ENCODE peak calls at places on chromosomes 3 and 15, in ten cellular contexts. F is RWPE2; Z is MM.1S; E is hepatocyte; K is transverse colon; A is CD8-positive, alpha-beta T cell; D is mesendoderm; Q is CD8-positive, alpha-beta memory T cell; P is cardiac muscle cell; T is IMR-90. L is an unnamed sample. For H3K4me1 and H3K36me3, the result is how much of the 10 kb centered on the place peaks cover.

GRCh38 chr3:125062904-125063618 is 7.3 kb upstream of the HEG1 start:
- DNase-seq in F (peak), Z (no peak), E (peak), K (no peak), A (no peak), D (peak), Q (no peak), P (peak), T (peak), L (no peak)

GRCh38 chr3:196894557-196895295 is 27.0 kb downstream of the SENP5 start:
- DNase-seq in F (no peak), Z (no peak), E (no peak), K (no peak), A (no peak), D (no peak), Q (no peak), P (no peak), T (no peak), L (no peak)

GRCh38 chr15:81235781-81236507 is 39.3 kb downstream of the IL16 start:
- DNase-seq in F (no peak), Z (no peak), E (no peak), K (no peak), A (no peak), D (peak), Q (no peak), P (no peak), T (peak), L (no peak)

GRCh38 chr3:115800489-115801080 is 177.3 kb downstream of the GAP43 start:
- DNase-seq in F (no peak), Z (no peak), E (no peak), K (no peak), A (no peak), D (no peak), Q (no peak), P (no peak), T (peak), L (no peak)

GRCh38 chr3:172090035-172090434 is 50.7 kb downstream of the FNDC3B start:
- DNase-seq in F (no peak), Z (no peak), E (no peak), K (no peak), A (no peak), D (no peak), Q (no peak), P (no peak), T (no peak), L (no peak)

GRCh38 chr3:20742903-20743302 is 556.9 kb upstream of the SGO1 start:
- DNase-seq in F (no peak), Z (no peak), E (no peak), K (no peak), A (no peak), D (peak), Q (no peak), P (no peak), T (no peak), L (no peak)

GRCh38 chr15:87201986-87202385 is 1054.6 kb downstream of the NTRK3 start:
- DNase-seq in F (no peak), Z (no peak), E (no peak), K (no peak), A (no peak), D (no peak), Q (no peak), P (no peak), T (no peak), L (no peak)

GRCh38 chr3:43753743-43754142 is 63.0 kb downstream of the ABHD5 start:
- DNase-seq in F (no peak), Z (no peak), E (no peak), K (no peak), A (no peak), D (no peak), Q (no peak), P (no peak), T (peak), L (peak)

GRCh38 chr15:80106051-80106450 is 46.6 kb downstream of the ZFAND6 start:
- DNase-seq in F (no peak), Z (no peak), E (no peak), K (no peak), A (no peak), D (no peak), Q (no peak), P (no peak), T (peak), L (no peak)

GRCh38 chr15:60994842-60995495 is 234.1 kb downstream of the RORA start:
- DNase-seq in F (no peak), Z (no peak), E (no peak), K (peak), A (no peak), D (no peak), Q (no peak), P (no peak), T (no peak), L (no peak)

GRCh38 chr3:16723994-16724393 is 118.8 kb upstream of the DAZL start:
- DNase-seq in F (no peak), Z (peak), E (peak), K (no peak), A (no peak), D (peak), Q (no peak), P (peak), T (peak), L (no peak)

GRCh38 chr3:154022603-154023002 is 98.6 kb upstream of the ARHGEF26 start:
- DNase-seq in F (no peak), Z (no peak), E (no peak), K (no peak), A (no peak), D (no peak), Q (no peak), P (no peak), T (no peak), L (no peak)

GRCh38 chr3:118055381-118055780 is 979.3 kb downstream of the IGSF11 start:
- DNase-seq in F (no peak), Z (no peak), E (no peak), K (no peak), A (no peak), D (no peak), Q (no peak), P (no peak), T (peak), L (no peak)

GRCh38 chr3:72130565-72130964 is 345.6 kb upstream of the PROK2 start:
- DNase-seq in F (no peak), Z (no peak), E (no peak), K (no peak), A (no peak), D (no peak), Q (no peak), P (no peak), T (no peak), L (no peak)

GRCh38 chr3:112767177-112767576 is 79.5 kb downstream of the CD200R1L start:
- DNase-seq in F (no peak), Z (peak), E (no peak), K (no peak), A (no peak), D (no peak), Q (no peak), P (no peak), T (no peak), L (no peak)

GRCh38 chr15:70627734-70628541 is 135.4 kb downstream of the UACA start:
- DNase-seq in F (no peak), Z (no peak), E (no peak), K (no peak), A (no peak), D (no peak), Q (no peak), P (no peak), T (no peak), L (peak)

GRCh38 chr15:93829115-93829849 is 402.1 kb upstream of the MCTP2 start:
- DNase-seq in F (peak), Z (no peak), E (peak), K (no peak), A (no peak), D (peak), Q (no peak), P (no peak), T (no peak), L (peak)

DNA sequence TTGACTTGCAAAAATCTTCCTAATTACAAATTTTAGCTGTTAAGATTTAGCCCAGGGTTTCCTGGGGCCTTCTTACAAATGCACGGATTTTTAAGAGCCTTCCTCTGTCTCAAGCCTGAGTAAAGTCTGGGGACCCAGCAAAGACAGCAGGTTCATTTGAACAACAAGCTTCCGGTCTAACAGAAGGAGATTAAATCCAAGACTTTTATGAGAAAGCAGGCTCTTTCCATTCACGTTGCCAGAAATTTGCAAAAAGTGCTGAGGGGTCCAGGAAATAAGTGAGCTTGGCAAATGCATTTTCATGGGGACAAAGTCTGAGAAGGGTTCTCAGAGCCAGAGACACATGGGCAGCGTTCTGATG is 115.6 kb upstream of the ARHGEF3 start:
- DNase-seq in F (no peak), Z (no peak), E (no peak), K (no peak), A (no peak), D (no peak), Q (no peak), P (no peak), T (no peak), L (peak)
- H3K4me1 ChIP-seq in F (under half), Z (under half), E (under half), K (under half), A (half or more), D (under half), Q (half or more), P (under half), T (under half), L (under half)

GRCh38 chr3:11555211-11555782 is 88.4 kb downstream of the VGLL4 start:
- DNase-seq in F (no peak), Z (no peak), E (no peak), K (no peak), A (no peak), D (no peak), Q (no peak), P (no peak), T (no peak), L (no peak)
- H3K36me3 ChIP-seq in F (under half), Z (under half), E (under half), K (under half), A (under half), D (under half), Q (under half), P (under half), T (under half), L (under half)

GRCh38 chr3:24498796-24499195 is 4.1 kb upstream of the THRB start:
- DNase-seq in F (no peak), Z (no peak), E (no peak), K (no peak), A (no peak), D (no peak), Q (no peak), P (no peak), T (no peak), L (no peak)
- H3K27ac ChIP-seq in F (no peak), Z (no peak), E (no peak), K (no peak), A (no peak), D (no peak), Q (no peak), P (no peak), T (no peak), L (no peak)

GRCh38 chr15:90036806-90037509 is 35.8 kb downstream of the ZNF710 start:
- DNase-seq in F (peak), Z (no peak), E (no peak), K (peak), A (no peak), D (no peak), Q (no peak), P (no peak), T (no peak), L (no peak)
- H3K4me1 ChIP-seq in F (under half), Z (under half), E (half or more), K (half or more), A (under half), D (under half), Q (under half), P (under half), T (under half), L (under half)

DNA sequence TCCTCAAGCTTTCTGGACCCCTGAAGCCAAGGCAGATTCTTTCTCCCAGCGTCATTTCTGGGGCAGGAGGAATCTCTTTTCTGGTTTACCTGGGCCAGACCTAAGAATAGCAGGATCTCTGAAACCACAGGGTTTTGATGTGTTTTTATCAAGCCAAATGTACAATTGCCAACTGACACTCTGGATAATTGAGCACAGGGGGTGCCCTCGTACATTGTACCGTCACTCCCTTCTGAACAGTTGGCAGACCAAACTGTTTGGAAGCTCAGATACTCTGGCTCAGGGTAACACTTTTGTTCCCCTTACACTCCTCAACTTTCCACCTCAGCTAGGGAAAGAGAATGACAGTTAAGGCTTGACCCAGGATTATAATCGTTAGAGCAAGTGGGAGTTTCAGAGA is 49.9 kb downstream of the ASTE1 start:
- DNase-seq in F (no peak), Z (no peak), E (no peak), K (no peak), A (no peak), D (no peak), Q (no peak), P (no peak), T (no peak), L (no peak)
- H3K36me3 ChIP-seq in F (under half), Z (under half), E (under half), K (under half), A (under half), D (under half), Q (under half), P (under half), T (under half), L (under half)

L was measured in A673.